ENCODE peak calls at places on chromosomes 6 and 20, in eight cellular contexts. J, K, O, P, A, V, U and S are unnamed samples.

GRCh38 chr20:23857954-23858565 is 21.5 kb downstream of the CST5 start:
- DNase-seq in J (no peak), K (no peak), O (no peak), P (no peak), A (no peak), V (no peak), U (no peak), S (no peak)

GRCh38 chr20:46468508-46468907 is 44.9 kb downstream of the ZNF334 start:
- DNase-seq in J (no peak), K (no peak), O (no peak), P (no peak), A (no peak), V (no peak), U (no peak), S (no peak)

GRCh38 chr6:71375676-71376075 is 87.1 kb downstream of the OGFRL1 start:
- DNase-seq in J (no peak), K (no peak), O (no peak), P (no peak), A (no peak), V (peak), U (no peak), S (no peak)

GRCh38 chr6:132749111-132749510 is 8.6 kb downstream of the VNN2 start:
- DNase-seq in J (no peak), K (no peak), O (no peak), P (no peak), A (no peak), V (no peak), U (no peak), S (no peak)

GRCh38 chr20:5714261-5715041 is 35.8 kb upstream of the SHLD1 start:
- DNase-seq in J (peak), K (no peak), O (no peak), P (no peak), A (peak), V (no peak), U (no peak), S (no peak)

GRCh38 chr6:35298625-35299140 is 1.1 kb downstream of the DEF6 start:
- DNase-seq in J (no peak), K (no peak), O (no peak), P (no peak), A (no peak), V (no peak), U (peak), S (no peak)

GRCh38 chr6:47161176-47161687 is 119.1 kb upstream of the ADGRF1 start:
- DNase-seq in J (no peak), K (no peak), O (peak), P (no peak), A (no peak), V (no peak), U (no peak), S (peak)

GRCh38 chr6:34513628-34514027 is 42.5 kb downstream of the SPDEF start:
- DNase-seq in J (no peak), K (no peak), O (no peak), P (no peak), A (no peak), V (no peak), U (peak), S (no peak)

GRCh38 chr6:36752187-36752885 is 54.7 kb downstream of the RAB44 start:
- DNase-seq in J (peak), K (peak), O (no peak), P (no peak), A (no peak), V (no peak), U (no peak), S (no peak)

GRCh38 chr20:59831024-59831900 is 102.2 kb downstream of the SYCP2 start:
- DNase-seq in J (no peak), K (peak), O (no peak), P (no peak), A (no peak), V (no peak), U (peak), S (no peak)
- TF ChIP-seq POLR2A in J (no peak), K (no peak), O (no peak), P (no peak), A (no peak), V (no peak), U (no peak), S (no peak)

GRCh38 chr6:27251672-27252251 is 4.3 kb downstream of the PRSS16 start:
- DNase-seq in J (peak), K (peak), O (peak), P (no peak), A (no peak), V (peak), U (peak), S (peak)
- TF ChIP-seq POLR2A in J (no peak), K (no peak), O (peak), P (no peak), A (no peak), V (peak), U (no peak), S (peak)

GRCh38 chr6:82248233-82248735 is 740 bp upstream of the IBTK start:
- DNase-seq in J (no peak), K (no peak), O (peak), P (no peak), A (no peak), V (peak), U (no peak), S (peak)
- TF ChIP-seq POLR2A in J (no peak), K (no peak), O (no peak), P (no peak), A (no peak), V (no peak), U (no peak), S (no peak)

GRCh38 chr6:145814501-145815350 is at the start of gene FBXO30:
- DNase-seq in J (peak), K (peak), O (peak), P (peak), A (peak), V (peak), U (peak), S (peak)
- TF ChIP-seq POLR2A in J (peak), K (no peak), O (peak), P (peak), A (peak), V (peak), U (peak), S (peak)

DNA sequence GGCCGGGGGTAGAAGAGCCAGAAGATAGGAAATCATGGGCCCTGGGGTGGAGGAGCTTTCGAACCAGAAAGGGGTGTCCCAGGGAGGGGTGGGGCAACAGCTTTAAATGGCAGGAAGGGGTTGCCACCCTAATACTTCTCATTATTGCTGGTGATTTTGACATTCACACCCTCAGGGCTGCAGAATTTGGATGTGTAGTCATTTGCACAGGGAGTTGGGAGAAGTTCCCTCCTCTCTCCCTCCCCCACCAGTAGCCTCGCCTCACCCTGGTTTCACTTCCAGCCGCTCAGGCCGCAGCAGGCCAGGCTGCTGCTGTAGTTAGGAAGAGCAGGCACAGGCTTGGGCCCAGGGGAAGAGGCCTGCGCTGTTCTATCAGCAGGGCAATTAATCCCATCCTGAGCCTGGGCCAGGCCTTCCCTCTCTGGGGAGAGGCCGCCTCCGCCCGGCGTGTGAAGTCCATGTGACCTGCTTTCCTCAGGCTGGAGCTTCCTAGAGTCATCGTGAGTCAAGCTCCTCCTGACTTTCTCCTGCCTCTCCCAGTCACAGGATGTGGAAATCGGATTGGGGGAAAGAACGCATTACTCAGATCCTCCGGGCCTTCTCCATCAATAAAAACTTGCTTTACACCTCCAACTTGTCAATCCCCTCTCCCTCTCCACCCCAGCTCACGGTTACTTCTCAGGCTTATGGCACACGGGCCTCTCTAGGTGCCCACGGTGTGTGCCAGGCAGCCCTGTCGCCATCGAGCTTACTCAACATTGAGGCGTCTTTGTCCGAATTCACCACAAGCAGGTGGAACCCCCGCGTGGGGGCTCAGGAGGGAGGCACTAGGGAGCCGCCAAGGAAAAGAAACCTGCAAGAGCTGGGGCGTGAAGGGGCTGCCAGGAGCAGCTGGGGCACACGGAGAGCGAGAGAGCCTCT is 7.8 kb downstream of the ADTRP start:
- DNase-seq in J (peak), K (peak), O (peak), P (peak), A (peak), V (peak), U (peak), S (peak)
- TF ChIP-seq POLR2A in J (peak), K (no peak), O (no peak), P (peak), A (no peak), V (no peak), U (no peak), S (peak)

GRCh38 chr6:53349209-53349693 is 501 bp upstream of the ELOVL5 start:
- DNase-seq in J (no peak), K (no peak), O (no peak), P (no peak), A (no peak), V (no peak), U (no peak), S (no peak)
- TF ChIP-seq POLR2A in J (peak), K (no peak), O (no peak), P (no peak), A (no peak), V (no peak), U (no peak), S (peak)